ENCODE peak calls at places on chromosome 18, in seven cellular contexts. N is ecto neural progenitor cell; L is naive thymus-derived CD4-positive, alpha-beta T cell; B is non-pigmented ciliary epithelial cell; Y is occipital lobe; O is LoVo; F is NCI-H1930. T is an unnamed sample.

GRCh38 chr18:24212939-24213338 is 74.1 kb downstream of the CABYR start:
- DNase-seq in N (no peak), L (no peak), B (peak; percentile 95), Y (no peak), O (peak; percentile 60), F (no peak), T (no peak)

GRCh38 chr18:13243363-13243762 is 24.8 kb downstream of the LDLRAD4 start:
- DNase-seq in N (no peak), L (no peak), B (no peak), Y (no peak), O (no peak), F (no peak), T (no peak)

GRCh38 chr18:39030124-39030655 is 1464.6 kb upstream of the CELF4 start:
- DNase-seq in N (no peak), L (no peak), B (no peak), Y (no peak), O (no peak), F (no peak), T (no peak)

GRCh38 chr18:21900594-21901352 is 160.2 kb downstream of the MIB1 start:
- DNase-seq in N (no peak), L (no peak), B (no peak), Y (no peak), O (no peak), F (no peak), T (no peak)

GRCh38 chr18:2818281-2818680 is 28.5 kb upstream of the EMILIN2 start:
- DNase-seq in N (no peak), L (no peak), B (no peak), Y (no peak), O (no peak), F (no peak), T (no peak)

GRCh38 chr18:12049983-12050811 is 43.4 kb upstream of the ANKRD62 start:
- DNase-seq in N (no peak), L (no peak), B (no peak), Y (no peak), O (no peak), F (no peak), T (no peak)

GRCh38 chr18:74511823-74512222 is 15.7 kb downstream of the CNDP2 start:
- DNase-seq in N (no peak), L (no peak), B (no peak), Y (no peak), O (no peak), F (no peak), T (no peak)

GRCh38 chr18:29711931-29712330 is 1330.6 kb downstream of the DSC3 start:
- DNase-seq in N (no peak), L (no peak), B (no peak), Y (no peak), O (peak; percentile 33), F (no peak), T (no peak)

GRCh38 chr18:79706006-79706405 is 26.4 kb downstream of the CTDP1 start:
- DNase-seq in N (no peak), L (no peak), B (no peak), Y (no peak), O (no peak), F (no peak), T (no peak)

GRCh38 chr18:42137671-42138375 is 182.8 kb downstream of the PIK3C3 start:
- DNase-seq in N (no peak), L (no peak), B (no peak), Y (no peak), O (no peak), F (no peak), T (no peak)